ENCODE peak calls at places on chromosome 3, in ten cellular contexts. J is NCI-H82, C is lung microvascular endothelial cell, T is brain microvascular endothelial cell, R is ecto neural progenitor cell, Q is B cell, D is EL, K is iPS DF 19.7, G is GM04504, Z is mesothelial cell of epicardium. A is an unnamed sample.

GRCh38 chr3:57017481-57017880 is 43.0 kb upstream of the SPATA12 start:
- DNase-seq in R (no peak), D (peak), T (peak), J (no peak), C (peak), K (no peak), G (no peak), Q (no peak), Z (no peak), A (peak)

GRCh38 chr3:170044795-170045244 is 7.0 kb downstream of the GPR160 start:
- DNase-seq in C (no peak), G (no peak), Z (no peak), J (no peak), T (no peak), K (no peak), R (no peak), Q (peak), D (no peak), A (no peak)

GRCh38 chr3:8793242-8793641 is 23.8 kb upstream of the OXTR start:
- DNase-seq in K (no peak), R (no peak), T (peak), J (no peak), Q (no peak), D (peak), G (peak), C (no peak), Z (no peak), A (peak)

GRCh38 chr3:180282386-180282785 is 245.6 kb upstream of the PEX5L start:
- DNase-seq in C (no peak), D (no peak), Z (no peak), R (no peak), T (no peak), J (no peak), Q (no peak), K (no peak), G (no peak), A (no peak)

GRCh38 chr3:73513260-73513659 is 111.5 kb downstream of the PDZRN3 start:
- DNase-seq in T (no peak), Q (no peak), G (no peak), K (no peak), Z (no peak), D (no peak), C (no peak), R (no peak), J (peak), A (no peak)

GRCh38 chr3:14455571-14456317 is 53.3 kb downstream of the SLC6A6 start:
- DNase-seq in Q (no peak), K (no peak), Z (no peak), T (no peak), D (no peak), G (no peak), R (no peak), J (no peak), C (no peak), A (no peak)

GRCh38 chr3:151841801-151842200 is 27.9 kb downstream of the AADAC start:
- DNase-seq in D (peak), R (no peak), Q (no peak), C (no peak), T (no peak), Z (no peak), J (no peak), G (no peak), K (no peak), A (no peak)

GRCh38 chr3:149716984-149717383 is 35.3 kb downstream of the COMMD2 start:
- DNase-seq in C (peak), D (no peak), Q (no peak), T (no peak), K (no peak), J (no peak), R (no peak), Z (no peak), G (no peak), A (no peak)

GRCh38 chr3:39869890-39870289 is 60.5 kb downstream of the MYRIP start:
- DNase-seq in Z (no peak), T (no peak), K (peak), D (no peak), C (no peak), G (no peak), R (no peak), J (no peak), Q (no peak), A (no peak)

GRCh38 chr3:23396746-23397145 is 193.6 kb downstream of the UBE2E2 start:
- DNase-seq in G (no peak), D (no peak), J (no peak), T (no peak), R (no peak), Z (no peak), C (peak), Q (no peak), K (no peak), A (no peak)

GRCh38 chr3:15933439-15934144 is 135.8 kb upstream of the ANKRD28 start:
- DNase-seq in K (no peak), R (no peak), D (peak), J (no peak), Z (no peak), Q (no peak), C (no peak), G (no peak), T (no peak), A (no peak)

GRCh38 chr3:66480666-66481065 is 20.2 kb downstream of the LRIG1 start:
- DNase-seq in D (peak), G (no peak), J (peak), T (no peak), Q (peak), C (no peak), Z (no peak), K (no peak), R (no peak), A (no peak)

GRCh38 chr3:112531358-112531781 is 30.4 kb downstream of the ATG3 start:
- DNase-seq in K (no peak), T (no peak), G (peak), Z (no peak), R (no peak), Q (no peak), J (peak), D (peak), C (peak), A (no peak)

A was measured in SJSA1.